ENCODE peak calls at places on chromosomes 3 and 15, in eight cellular contexts. F, A, E, W, R, Y, L and Q are unnamed samples.

GRCh38 chr3:110210261-110210660 is 861.4 kb upstream of the NECTIN3 start:
- DNase-seq in F (no peak), A (no peak), E (no peak), W (no peak), R (no peak), Y (no peak), L (no peak), Q (no peak)

GRCh38 chr3:135982922-135983581 is 17.5 kb downstream of the PPP2R3A start:
- DNase-seq in F (no peak), A (no peak), E (no peak), W (no peak), R (no peak), Y (peak), L (no peak), Q (no peak)

GRCh38 chr3:23094890-23095462 is 108.2 kb upstream of the UBE2E2 start:
- DNase-seq in F (no peak), A (no peak), E (no peak), W (no peak), R (no peak), Y (no peak), L (no peak), Q (no peak)

GRCh38 chr15:61641645-61642044 is 412.5 kb upstream of the RORA start:
- DNase-seq in F (no peak), A (no peak), E (no peak), W (no peak), R (no peak), Y (no peak), L (no peak), Q (no peak)

GRCh38 chr3:192727032-192727847 is at the start of gene FGF12:
- DNase-seq in F (peak), A (peak), E (peak), W (no peak), R (peak), Y (peak), L (peak), Q (no peak)

GRCh38 chr3:36380171-36381031 is at the start of gene STAC:
- DNase-seq in F (no peak), A (no peak), E (peak), W (no peak), R (no peak), Y (peak), L (peak), Q (no peak)

GRCh38 chr15:92681141-92681622 is 25.6 kb upstream of the FAM174B start:
- DNase-seq in F (no peak), A (no peak), E (no peak), W (no peak), R (peak), Y (peak), L (no peak), Q (no peak)

GRCh38 chr3:188686319-188686718 is 485.5 kb upstream of the TPRG1 start:
- DNase-seq in F (no peak), A (no peak), E (no peak), W (no peak), R (no peak), Y (no peak), L (no peak), Q (no peak)

GRCh38 chr3:37922721-37923575 is 61.3 kb downstream of the CTDSPL start:
- DNase-seq in F (no peak), A (no peak), E (no peak), W (no peak), R (no peak), Y (peak), L (no peak), Q (no peak)

GRCh38 chr3:100662113-100662823 is 47.0 kb upstream of the TFG start:
- DNase-seq in F (no peak), A (no peak), E (no peak), W (no peak), R (no peak), Y (no peak), L (no peak), Q (no peak)

GRCh38 chr3:181824961-181825360 is 113.2 kb downstream of the SOX2 start:
- DNase-seq in F (no peak), A (no peak), E (no peak), W (no peak), R (no peak), Y (no peak), L (no peak), Q (no peak)

GRCh38 chr3:8663177-8664061 is 18.8 kb upstream of the SSUH2 start:
- DNase-seq in F (peak), A (peak), E (peak), W (peak), R (peak), Y (peak), L (no peak), Q (no peak)

GRCh38 chr3:72595927-72596610 is 252.2 kb downstream of the SHQ1 start:
- DNase-seq in F (no peak), A (no peak), E (no peak), W (no peak), R (no peak), Y (no peak), L (no peak), Q (no peak)

GRCh38 chr3:157532529-157533297 is 29.5 kb upstream of the VEPH1 start:
- DNase-seq in F (peak), A (peak), E (no peak), W (no peak), R (peak), Y (peak), L (no peak), Q (no peak)

GRCh38 chr3:25589783-25590258 is 74.9 kb downstream of the TOP2B start:
- DNase-seq in F (no peak), A (no peak), E (no peak), W (no peak), R (peak), Y (no peak), L (no peak), Q (no peak)

GRCh38 chr3:130926504-130926903 is 32.6 kb downstream of the ATP2C1 start:
- DNase-seq in F (no peak), A (no peak), E (no peak), W (no peak), R (no peak), Y (no peak), L (no peak), Q (no peak)

GRCh38 chr15:101361418-101361817 is 66.4 kb upstream of the SNRPA1 start:
- DNase-seq in F (no peak), A (no peak), E (no peak), W (no peak), R (no peak), Y (no peak), L (no peak), Q (no peak)

GRCh38 chr3:114365268-114365667 is 71.4 kb downstream of the TIGIT start:
- DNase-seq in F (no peak), A (no peak), E (no peak), W (no peak), R (no peak), Y (no peak), L (no peak), Q (no peak)

GRCh38 chr3:114376091-114376490 is 82.3 kb downstream of the TIGIT start:
- DNase-seq in F (no peak), A (no peak), E (no peak), W (no peak), R (no peak), Y (no peak), L (no peak), Q (no peak)

GRCh38 chr3:114365909-114366308 is 72.1 kb downstream of the TIGIT start:
- DNase-seq in F (no peak), A (no peak), E (no peak), W (no peak), R (no peak), Y (no peak), L (no peak), Q (no peak)

GRCh38 chr3:114374433-114374832 is 80.6 kb downstream of the TIGIT start:
- DNase-seq in F (no peak), A (no peak), E (no peak), W (no peak), R (no peak), Y (no peak), L (no peak), Q (no peak)

GRCh38 chr3:114370537-114371174 is 76.8 kb downstream of the TIGIT start:
- DNase-seq in F (no peak), A (no peak), E (peak), W (no peak), R (no peak), Y (no peak), L (no peak), Q (no peak)
- TF ChIP-seq CTCF in F (peak), A (no peak), E (peak), W (no peak), R (no peak), Y (no peak), L (no peak), Q (no peak)

GRCh38 chr15:43346305-43346704 is 15.9 kb upstream of the LCMT2 start:
- DNase-seq in F (no peak), A (no peak), E (no peak), W (no peak), R (no peak), Y (no peak), L (no peak), Q (no peak)
- TF ChIP-seq CTCF in F (no peak), A (peak), E (no peak), W (no peak), R (no peak), Y (no peak), L (no peak), Q (no peak)

GRCh38 chr3:46845860-46846623 is 17.2 kb downstream of the MYL3 start:
- DNase-seq in F (peak), A (peak), E (peak), W (peak), R (peak), Y (peak), L (peak), Q (peak)
- TF ChIP-seq CTCF in F (peak), A (peak), E (peak), W (peak), R (peak), Y (peak), L (peak), Q (peak)

DNA sequence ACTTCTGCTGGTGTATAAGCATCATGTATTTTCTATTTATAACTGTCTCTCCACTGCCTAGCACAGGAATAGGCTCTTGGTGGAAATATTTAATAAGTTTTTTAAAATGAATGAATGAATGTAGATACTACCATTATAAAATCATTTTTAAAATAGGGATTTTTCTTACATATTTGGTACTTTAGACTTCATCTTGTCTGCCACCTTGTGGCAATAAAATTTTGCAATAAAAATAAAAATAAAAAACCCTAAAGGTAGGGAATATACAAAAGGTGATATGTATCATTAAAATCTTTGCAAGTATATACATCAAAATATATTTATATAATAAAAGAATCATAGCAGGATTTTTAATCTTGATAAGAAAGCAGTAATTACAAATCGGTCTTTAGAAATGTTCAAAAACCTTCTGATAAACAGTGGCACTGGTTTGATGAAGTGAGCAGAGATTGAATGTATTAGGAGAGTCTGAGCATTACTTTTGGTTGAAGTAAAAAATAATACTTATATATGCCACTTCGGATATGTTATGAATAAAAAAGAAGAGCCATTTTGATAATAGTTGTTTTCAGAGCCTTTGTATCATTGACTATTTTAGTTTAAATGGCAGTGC is 95.2 kb downstream of the SPATA16 start:
- DNase-seq in F (no peak), A (no peak), E (no peak), W (no peak), R (no peak), Y (no peak), L (no peak), Q (no peak)
- TF ChIP-seq CTCF in F (no peak), A (peak), E (no peak), W (no peak), R (peak), Y (peak), L (no peak), Q (no peak)

DNA sequence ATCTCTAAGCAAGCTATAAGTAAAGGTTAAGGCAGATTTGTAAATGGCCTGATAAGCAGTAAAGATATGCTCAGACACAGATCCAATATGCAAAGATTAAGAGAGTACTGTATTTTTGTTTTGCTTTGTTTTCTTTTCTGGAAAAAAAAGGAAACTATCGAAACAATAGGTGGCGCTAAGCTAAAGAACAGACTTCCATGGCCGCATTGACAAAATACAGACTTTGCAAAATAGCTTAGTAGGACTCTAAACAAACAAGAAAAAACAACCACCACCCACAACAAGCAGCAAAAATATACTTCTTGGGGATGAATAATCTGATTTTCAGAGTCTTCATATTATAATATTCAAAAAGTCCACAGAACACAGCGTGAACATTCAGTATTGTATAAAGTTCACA is 758.4 kb upstream of the ROBO1 start:
- DNase-seq in F (no peak), A (no peak), E (no peak), W (no peak), R (no peak), Y (no peak), L (no peak), Q (no peak)
- TF ChIP-seq CTCF in F (peak), A (no peak), E (no peak), W (no peak), R (no peak), Y (no peak), L (no peak), Q (no peak)

GRCh38 chr15:38687340-38687739 is 122.7 kb upstream of the RASGRP1 start:
- DNase-seq in F (no peak), A (no peak), E (no peak), W (no peak), R (no peak), Y (no peak), L (no peak), Q (no peak)
- TF ChIP-seq CTCF in F (no peak), A (no peak), E (no peak), W (no peak), R (no peak), Y (no peak), L (no peak), Q (no peak)

DNA sequence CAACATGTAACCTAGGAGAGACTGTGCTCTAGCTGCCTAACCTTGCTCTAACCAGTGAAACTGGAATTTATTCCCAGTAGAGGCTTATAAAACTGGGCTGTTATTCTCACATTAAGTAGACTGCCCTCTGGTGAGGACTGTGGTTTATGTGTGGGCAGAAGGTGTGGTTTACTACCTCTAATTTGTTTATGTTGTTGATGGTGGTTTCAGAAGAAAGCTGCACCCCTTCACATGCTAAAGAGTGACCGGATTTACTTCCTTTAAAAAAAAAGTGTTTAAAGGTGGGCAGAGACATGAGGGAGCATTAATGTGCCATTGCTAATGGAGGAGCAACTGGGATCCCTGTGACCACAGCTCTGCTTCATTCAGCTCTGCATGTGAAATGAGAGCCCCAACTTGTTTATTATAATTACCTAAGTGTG is 273.2 kb downstream of the MECOM start:
- DNase-seq in F (peak), A (no peak), E (no peak), W (no peak), R (no peak), Y (no peak), L (no peak), Q (no peak)
- TF ChIP-seq CTCF in F (no peak), A (no peak), E (no peak), W (no peak), R (no peak), Y (no peak), L (no peak), Q (no peak)

GRCh38 chr15:63338170-63338569 is 43.5 kb downstream of the CA12 start:
- DNase-seq in F (no peak), A (no peak), E (no peak), W (no peak), R (no peak), Y (no peak), L (no peak), Q (no peak)
- TF ChIP-seq CTCF in F (no peak), A (no peak), E (no peak), W (no peak), R (no peak), Y (no peak), L (no peak), Q (no peak)

DNA sequence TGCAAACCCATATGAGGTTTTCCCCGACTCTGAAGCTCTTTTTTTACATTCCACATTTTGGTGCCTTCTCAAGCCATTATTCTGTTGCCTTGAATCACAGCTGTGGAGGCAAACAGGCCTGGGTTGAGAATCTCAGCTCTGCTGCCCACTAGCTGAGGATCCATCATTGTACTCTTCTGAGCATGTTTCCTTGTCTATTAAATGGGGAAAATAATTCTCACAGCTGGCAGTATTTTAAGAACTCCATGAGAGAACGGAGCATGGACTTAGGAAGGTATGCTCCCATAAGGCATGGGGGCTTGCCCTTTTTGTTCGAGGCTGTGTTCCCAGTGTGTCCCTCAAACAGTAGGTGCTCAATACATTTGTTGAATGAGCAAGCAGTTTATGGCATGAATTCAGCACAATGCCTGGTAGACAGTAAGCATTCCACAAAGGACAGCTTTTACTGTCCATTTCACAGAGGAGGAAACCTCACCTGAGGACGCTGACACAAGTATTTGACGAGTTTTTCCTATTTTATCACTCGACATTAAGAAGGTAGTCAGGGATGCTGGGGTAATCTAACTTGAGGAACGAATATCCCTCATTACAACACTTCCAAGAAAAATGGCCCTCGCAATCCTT is 2.2 kb upstream of the PTPRG start:
- DNase-seq in F (no peak), A (no peak), E (no peak), W (no peak), R (no peak), Y (no peak), L (no peak), Q (no peak)
- TF ChIP-seq CTCF in F (no peak), A (no peak), E (no peak), W (no peak), R (no peak), Y (no peak), L (no peak), Q (no peak)